ENCODE peak calls at places on chromosomes 3 and 15, in five cellular contexts. Y is right atrium auricular region, P is GM06990, L is BE2C, C is WERI-Rb-1. W is an unnamed sample.

GRCh38 chr3:120163816-120164215 is 69.6 kb upstream of the GSK3B start:
- DNase-seq in C (no peak), L (no peak), P (no peak), Y (no peak), W (no peak)

GRCh38 chr15:85581495-85581894 is 201.1 kb downstream of the AKAP13 start:
- DNase-seq in L (no peak), C (no peak), Y (peak; percentile 80), P (peak; percentile 18), W (no peak)

GRCh38 chr3:64685331-64685799 is 2.4 kb downstream of the ADAMTS9 start:
- DNase-seq in Y (no peak), P (peak; percentile 7), C (no peak), L (no peak), W (no peak)

GRCh38 chr3:56839784-56840724 is 38.3 kb upstream of the ARHGEF3 start:
- DNase-seq in C (peak; percentile 19), L (peak; percentile 6), Y (no peak), P (no peak), W (no peak)

GRCh38 chr3:119636891-119637611 is 23.3 kb downstream of the POPDC2 start:
- DNase-seq in Y (no peak), C (no peak), P (no peak), L (no peak), W (no peak)

GRCh38 chr15:34271493-34271892 is 46.7 kb downstream of the EMC4 start:
- DNase-seq in L (no peak), P (no peak), C (no peak), Y (no peak), W (no peak)

GRCh38 chr3:139128803-139129202 is 84.1 kb upstream of the PRR23C start:
- DNase-seq in P (no peak), L (no peak), Y (no peak), C (no peak), W (no peak)

GRCh38 chr3:109334572-109334971 is 2.8 kb downstream of the DPPA4 start:
- DNase-seq in Y (no peak), L (no peak), P (no peak), C (no peak), W (no peak)

GRCh38 chr3:129794319-129795201 is 99.0 kb downstream of the TMCC1 start:
- DNase-seq in P (peak; percentile 3), C (no peak), Y (no peak), L (peak; percentile 42), W (peak; percentile 73)

GRCh38 chr3:69309810-69310209 is 76.1 kb downstream of the FRMD4B start:
- DNase-seq in Y (no peak), L (no peak), P (no peak), C (peak; percentile 40), W (peak; percentile 35)

DNA sequence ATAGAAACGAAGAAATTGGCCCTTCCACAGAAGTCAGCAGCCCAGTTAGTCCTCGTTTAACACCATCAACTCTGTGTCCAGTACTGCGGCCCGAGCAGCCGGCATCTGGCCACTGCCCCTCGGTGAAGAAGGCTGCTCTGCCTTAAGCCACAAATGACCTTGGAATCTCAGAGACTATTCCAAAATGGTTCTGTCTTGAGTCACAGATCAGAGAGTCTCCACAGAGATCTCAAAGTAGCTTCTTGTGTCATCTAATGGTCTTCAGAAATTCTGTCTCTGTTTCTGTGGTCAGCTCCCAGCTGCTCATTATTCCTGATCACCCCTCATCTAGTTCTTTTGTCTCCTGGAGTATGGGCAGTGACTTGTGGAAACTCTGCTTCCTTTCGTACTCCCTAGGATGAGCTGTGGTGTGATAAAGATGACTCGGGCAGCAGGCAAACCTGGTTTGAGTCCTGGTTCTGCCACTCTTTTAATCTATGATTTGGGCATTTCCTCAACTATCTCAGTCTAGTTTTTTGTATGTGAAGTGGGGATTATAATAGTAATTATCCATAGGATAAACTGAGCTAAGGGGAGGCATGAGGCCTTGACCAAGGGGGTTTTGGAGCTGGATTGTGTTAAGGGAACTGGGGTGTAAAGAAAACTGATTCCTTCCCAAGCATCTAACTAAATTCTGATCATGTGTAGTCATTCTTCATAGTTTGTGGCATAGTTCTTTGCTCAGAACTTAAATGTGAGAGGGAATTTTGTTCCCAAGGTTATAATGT is 22.6 kb downstream of the CRTC3 start:
- DNase-seq in Y (no peak), C (no peak), L (no peak), P (no peak), W (no peak)
- H3K4me3 ChIP-seq in Y (no peak overlapping the region), C (no peak overlapping the region), L (no peak overlapping the region), P (no peak overlapping the region), W (no peak overlapping the region)

GRCh38 chr3:16743276-16743675 is 138.1 kb upstream of the DAZL start:
- DNase-seq in C (no peak), Y (no peak), L (no peak), P (no peak), W (no peak)
- H3K36me3 ChIP-seq in C (no peaks in the 10 kb centered on the region), Y (no peaks in the 10 kb centered on the region), L (no peaks in the 10 kb centered on the region), P (no peaks in the 10 kb centered on the region), W (no peaks in the 10 kb centered on the region)

DNA sequence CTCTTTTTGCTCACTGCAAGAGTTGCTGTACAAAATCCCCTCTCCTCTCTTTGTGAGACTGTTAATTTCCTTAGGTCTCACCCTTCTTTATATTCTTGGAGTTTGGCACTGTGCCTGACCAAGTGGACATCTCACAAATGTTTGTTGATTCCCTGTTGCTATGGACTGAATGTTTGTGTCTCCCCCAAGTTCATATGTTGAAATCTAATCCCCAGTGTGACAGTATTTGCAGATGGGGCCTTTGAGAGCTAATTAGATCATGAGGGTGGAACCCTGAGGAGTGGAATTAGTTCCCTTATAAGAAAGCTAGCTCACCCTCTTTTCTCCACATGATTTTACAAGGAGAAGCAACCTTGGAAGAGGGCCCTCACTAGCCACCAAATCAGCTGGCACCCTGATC is 65.4 kb upstream of the NPHP3 start:
- DNase-seq in P (no peak), L (no peak), Y (no peak), C (no peak), W (no peak)
- H3K4me3 ChIP-seq in P (no peak overlapping the region), L (no peak overlapping the region), Y (no peak overlapping the region), C (no peak overlapping the region), W (no peak overlapping the region)

DNA sequence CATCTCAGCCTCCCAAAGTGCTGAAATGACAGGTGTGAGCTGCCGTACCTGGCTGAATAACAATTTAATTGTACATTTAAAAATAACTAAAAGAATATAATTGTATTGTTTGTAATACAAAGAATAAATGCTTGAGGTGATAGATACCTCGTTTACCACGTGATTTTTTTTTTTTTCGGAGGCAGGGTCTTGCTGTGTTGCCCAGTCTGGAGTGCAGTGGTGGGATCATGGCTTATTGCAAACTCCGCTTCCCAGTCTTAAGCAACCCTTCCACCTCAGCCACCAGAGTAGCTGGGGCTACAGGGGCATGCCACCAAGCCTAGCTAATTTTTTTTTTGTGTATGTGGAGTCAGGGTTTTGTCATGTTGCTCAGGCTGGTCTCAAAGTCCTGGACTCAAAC is 15.8 kb downstream of the MFN1 start:
- DNase-seq in Y (no peak), C (no peak), L (no peak), P (no peak), W (no peak)
- H3K36me3 ChIP-seq in Y (peaks cover 89% of the 10 kb centered on the region), C (peaks cover 21% of the 10 kb centered on the region), L (peaks cover 36% of the 10 kb centered on the region), P (peaks cover 13% of the 10 kb centered on the region), W (peaks cover 33% of the 10 kb centered on the region)

GRCh38 chr15:89099968-89100367 is 11.7 kb downstream of the ABHD2 start:
- DNase-seq in P (no peak), L (no peak), C (no peak), Y (no peak), W (no peak)

GRCh38 chr15:89103481-89104171 is 15.4 kb downstream of the ABHD2 start:
- DNase-seq in Y (no peak), P (no peak), C (no peak), L (no peak), W (no peak)

GRCh38 chr15:89104172-89104564 is 15.9 kb downstream of the ABHD2 start:
- DNase-seq in P (no peak), Y (no peak), L (no peak), C (no peak), W (no peak)

GRCh38 chr15:89098281-89098680 is 10.0 kb downstream of the ABHD2 start:
- DNase-seq in L (no peak), P (no peak), C (no peak), Y (no peak), W (no peak)

GRCh38 chr15:89101302-89102191 is 13.3 kb downstream of the ABHD2 start:
- DNase-seq in L (no peak), Y (peak; percentile 91), C (no peak), P (no peak), W (no peak)
- H3K4me3 ChIP-seq in L (no peak overlapping the region), Y (no peak overlapping the region), C (no peak overlapping the region), P (no peak overlapping the region), W (no peak overlapping the region)

GRCh38 chr3:14514323-14514720 is 25.8 kb downstream of the GRIP2 start:
- DNase-seq in L (no peak), C (peak; percentile 1), Y (no peak), P (no peak), W (no peak)

GRCh38 chr3:14512944-14513332 is 27.2 kb downstream of the GRIP2 start:
- DNase-seq in Y (no peak), C (peak; percentile 2), P (no peak), L (no peak), W (no peak)

GRCh38 chr3:14511623-14511965 is 28.5 kb downstream of the GRIP2 start:
- DNase-seq in L (peak; percentile 24), P (no peak), Y (no peak), C (no peak), W (no peak)

GRCh38 chr3:14511971-14512943 is 27.9 kb downstream of the GRIP2 start:
- DNase-seq in L (no peak), C (peak; percentile 4), Y (no peak), P (no peak), W (no peak)

DNA sequence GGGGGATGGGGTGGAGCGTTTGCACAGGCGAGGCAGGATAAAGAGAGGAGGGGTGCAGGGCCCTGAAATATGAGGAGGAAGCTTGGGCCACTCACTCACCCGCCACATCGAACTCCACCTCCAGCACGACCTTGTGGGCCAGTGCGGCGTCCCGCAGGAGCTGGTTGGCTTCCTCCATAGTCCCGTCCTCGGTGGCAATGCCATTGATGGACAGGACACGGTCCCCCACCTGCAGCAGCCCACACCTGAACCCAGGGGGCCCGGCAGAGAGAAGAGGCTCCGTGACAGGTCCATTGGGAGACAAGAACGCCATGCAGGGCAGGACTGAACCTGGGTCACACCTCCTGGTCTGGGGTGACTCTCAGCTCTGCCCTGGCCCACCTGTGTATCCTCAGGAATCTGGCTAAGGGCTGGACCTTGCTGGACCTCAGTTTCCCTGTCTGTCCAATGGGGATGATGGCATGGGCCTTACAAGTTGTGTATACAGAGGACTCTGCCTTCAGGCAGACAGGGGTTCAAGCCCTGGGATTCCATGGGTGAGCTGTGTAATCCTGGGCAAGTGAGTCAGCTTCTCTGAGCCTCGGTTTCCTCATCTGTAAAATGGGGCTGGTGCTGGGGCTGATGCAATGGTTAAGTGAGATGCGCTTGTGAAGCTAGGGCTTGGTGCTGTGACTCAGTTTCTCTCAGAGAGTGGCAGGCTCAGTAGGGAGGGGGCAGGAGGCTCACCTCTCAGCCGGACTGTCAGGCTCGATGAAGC is 26.4 kb downstream of the GRIP2 start:
- DNase-seq in Y (no peak), P (no peak), C (peak; percentile 5), L (no peak), W (no peak)
- H3K36me3 ChIP-seq in Y (peaks cover 7% of the 10 kb centered on the region), P (no peaks in the 10 kb centered on the region), C (no peaks in the 10 kb centered on the region), L (no peaks in the 10 kb centered on the region), W (no peaks in the 10 kb centered on the region)

DNA sequence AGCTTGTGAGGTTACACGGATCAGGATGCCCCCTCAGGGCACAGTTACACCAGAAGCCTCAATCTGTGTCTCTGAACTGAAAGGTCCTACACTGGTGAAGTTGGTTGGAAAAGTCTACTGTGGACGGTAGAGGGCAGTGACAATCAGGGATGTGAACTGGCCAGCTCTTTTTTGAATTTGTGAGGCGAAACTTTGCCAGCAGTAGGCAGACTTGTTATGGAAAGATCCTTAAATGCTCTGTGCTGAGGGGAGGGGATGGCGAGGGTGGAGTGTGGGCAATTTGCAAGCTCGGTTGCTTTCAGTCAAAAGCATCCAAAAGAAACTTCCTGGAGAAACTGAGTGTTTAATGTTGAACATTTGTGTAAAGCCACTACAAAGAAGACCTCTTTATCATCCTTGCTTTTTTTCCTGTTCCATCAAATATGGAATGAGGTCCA is 127.4 kb upstream of the ABHD17C start:
- DNase-seq in P (no peak), L (peak; percentile 57), Y (no peak), C (peak; percentile 66), W (peak; percentile 86)
- H3K4me3 ChIP-seq in P (no peak overlapping the region), L (no peak overlapping the region), Y (no peak overlapping the region), C (no peak overlapping the region), W (no peak overlapping the region)

GRCh38 chr15:89382288-89382687 is 47.7 kb upstream of the POLG start:
- DNase-seq in L (no peak), C (no peak), Y (no peak), P (no peak), W (no peak)
- H3K36me3 ChIP-seq in L (peaks cover 74% of the 10 kb centered on the region), C (peaks cover 75% of the 10 kb centered on the region), Y (no peaks in the 10 kb centered on the region), P (no peaks in the 10 kb centered on the region), W (no peaks in the 10 kb centered on the region)

W was measured in HAP-1.